ENCODE peak calls at places on chromosomes 11 and 22, in five cellular contexts. V is IMR-90, X is HepG2, E is SK-N-SH, L is GM12878. C is an unnamed sample.
A peak's percentile ranks its signal among the peaks of the same experiment; 100 is the strongest.

GRCh38 chr11:7417328-7417727 is 68.0 kb upstream of the OLFML1 start:
- DNase-seq in V (no peak), X (no peak), E (no peak), L (no peak), C (no peak)

GRCh38 chr11:61890536-61891330 is 612 bp downstream of the FADS3 start:
- DNase-seq in V (peak; percentile 82), X (peak; percentile 56), E (peak; percentile 83), L (no peak), C (peak; percentile 67)

GRCh38 chr11:63767415-63768231 is 952 bp downstream of the ZFTA start:
- DNase-seq in V (peak; percentile 74), X (peak; percentile 49), E (peak; percentile 85), L (no peak), C (peak; percentile 65)

GRCh38 chr11:45543808-45544422 is 121.5 kb downstream of the CHST1 start:
- DNase-seq in V (peak; percentile 4), X (no peak), E (no peak), L (no peak), C (peak; percentile 47)

GRCh38 chr11:116533186-116533825 is 239.5 kb downstream of the BUD13 start:
- DNase-seq in V (no peak), X (no peak), E (peak; percentile 87), L (no peak), C (no peak)

GRCh38 chr11:128579790-128580504 is 7.4 kb downstream of the ETS1 start:
- DNase-seq in V (peak; percentile 79), X (no peak), E (no peak), L (no peak), C (no peak)

GRCh38 chr22:37340331-37341262 is 58.3 kb downstream of the CYTH4 start:
- DNase-seq in V (no peak), X (no peak), E (no peak), L (no peak), C (no peak)

GRCh38 chr11:20247540-20248138 is 87.4 kb upstream of the DBX1 start:
- DNase-seq in V (no peak), X (no peak), E (no peak), L (no peak), C (no peak)

GRCh38 chr11:114058871-114059277 is 637 bp upstream of the ZBTB16 start:
- DNase-seq in V (no peak), X (no peak), E (no peak), L (no peak), C (no peak)

GRCh38 chr11:47248664-47249377 is at the start of gene ACP2:
- DNase-seq in V (peak; percentile 87), X (peak; percentile 85), E (peak; percentile 89), L (peak; percentile 64), C (peak; percentile 84)

GRCh38 chr22:19120829-19121630 is 1.2 kb downstream of the DGCR2 start:
- DNase-seq in V (peak; percentile 33), X (peak; percentile 63), E (no peak), L (no peak), C (peak; percentile 82)

GRCh38 chr22:49239264-49240015 is 588.2 kb downstream of the BRD1 start:
- DNase-seq in V (no peak), X (no peak), E (no peak), L (no peak), C (no peak)

GRCh38 chr22:24444729-24445466 is 17.5 kb downstream of the ADORA2A start:
- DNase-seq in V (no peak), X (no peak), E (peak; percentile 61), L (no peak), C (no peak)

GRCh38 chr11:96075532-96075959 is 151.6 kb upstream of the MTMR2 start:
- DNase-seq in V (peak; percentile 23), X (no peak), E (no peak), L (peak; percentile 74), C (no peak)

GRCh38 chr22:48779661-48780596 is 1047.7 kb downstream of the BRD1 start:
- DNase-seq in V (no peak), X (no peak), E (no peak), L (no peak), C (no peak)

GRCh38 chr22:38941488-38941987 is 15.9 kb upstream of the APOBEC3A start:
- DNase-seq in V (no peak), X (no peak), E (no peak), L (peak; percentile 88), C (no peak)

GRCh38 chr22:48258841-48259240 is 1496.4 kb downstream of the TBC1D22A start:
- DNase-seq in V (no peak), X (no peak), E (no peak), L (no peak), C (no peak)

GRCh38 chr11:19967796-19968195 is 192.5 kb downstream of the DBX1 start:
- DNase-seq in V (no peak), X (no peak), E (no peak), L (no peak), C (no peak)

GRCh38 chr22:17628304-17629166 is at the start of gene ATP6V1E1:
- DNase-seq in V (peak; percentile 96), X (peak; percentile 94), E (peak; percentile 95), L (peak; percentile 88), C (peak; percentile 99)

GRCh38 chr11:49202287-49202976 is 6.0 kb downstream of the FOLH1 start:
- DNase-seq in V (no peak), X (no peak), E (no peak), L (no peak), C (no peak)

GRCh38 chr11:68735626-68736025 is 15.7 kb downstream of the TESMIN start:
- DNase-seq in V (no peak), X (no peak), E (no peak), L (no peak), C (no peak)

GRCh38 chr11:62984451-62984991 is at the start of gene SLC22A6:
- DNase-seq in V (no peak), X (no peak), E (no peak), L (no peak), C (no peak)

GRCh38 chr22:49448546-49448945 is 379.1 kb downstream of the BRD1 start:
- DNase-seq in V (no peak), X (no peak), E (no peak), L (no peak), C (no peak)

GRCh38 chr11:33135216-33135615 is 26.1 kb downstream of the CSTF3 start:
- DNase-seq in V (peak; percentile 85), X (no peak), E (no peak), L (no peak), C (no peak)

GRCh38 chr11:62680825-62681240 is 2.0 kb upstream of the UBXN1 start:
- DNase-seq in V (peak; percentile 87), X (peak; percentile 80), E (peak; percentile 71), L (no peak), C (peak; percentile 38)

GRCh38 chr11:15893080-15893492 is 463.3 kb downstream of the SOX6 start:
- DNase-seq in V (peak; percentile 89), X (no peak), E (peak; percentile 50), L (no peak), C (no peak)

GRCh38 chr11:6654281-6655019 is 1.2 kb downstream of the DCHS1 start:
- DNase-seq in V (no peak), X (peak; percentile 57), E (peak; percentile 52), L (no peak), C (no peak)

GRCh38 chr11:32172771-32173170 is 81.9 kb downstream of the RCN1 start:
- DNase-seq in V (peak; percentile 4), X (no peak), E (no peak), L (no peak), C (no peak)

GRCh38 chr22:23812378-23812777 is 25.6 kb downstream of the SMARCB1 start:
- DNase-seq in V (no peak), X (no peak), E (no peak), L (no peak), C (no peak)

GRCh38 chr22:24200616-24201212 is 19.4 kb downstream of the SUSD2 start:
- DNase-seq in V (peak; percentile 51), X (peak; percentile 86), E (peak; percentile 6), L (no peak), C (no peak)

GRCh38 chr11:93626038-93626437 is 35.4 kb upstream of the CEP295 start:
- DNase-seq in V (no peak), X (no peak), E (no peak), L (no peak), C (no peak)

GRCh38 chr22:29251981-29252978 is 15.5 kb downstream of the RHBDD3 start:
- DNase-seq in V (no peak), X (no peak), E (peak; percentile 15), L (no peak), C (peak; percentile 3)

GRCh38 chr11:118921929-118922744 is 3.6 kb downstream of the BCL9L start:
- DNase-seq in V (peak; percentile 56), X (peak; percentile 80), E (peak; percentile 80), L (no peak), C (no peak)
- TF ChIP-seq MXI1 in V (peak; percentile 38), X (no peak), E (peak; percentile 56), L (no peak), C (no peak)

GRCh38 chr11:78731008-78731407 is 156.3 kb upstream of the NARS2 start:
- DNase-seq in V (no peak), X (peak; percentile 9), E (no peak), L (no peak), C (no peak)
- TF ChIP-seq MXI1 in V (no peak), X (no peak), E (no peak), L (no peak), C (no peak)

DNA sequence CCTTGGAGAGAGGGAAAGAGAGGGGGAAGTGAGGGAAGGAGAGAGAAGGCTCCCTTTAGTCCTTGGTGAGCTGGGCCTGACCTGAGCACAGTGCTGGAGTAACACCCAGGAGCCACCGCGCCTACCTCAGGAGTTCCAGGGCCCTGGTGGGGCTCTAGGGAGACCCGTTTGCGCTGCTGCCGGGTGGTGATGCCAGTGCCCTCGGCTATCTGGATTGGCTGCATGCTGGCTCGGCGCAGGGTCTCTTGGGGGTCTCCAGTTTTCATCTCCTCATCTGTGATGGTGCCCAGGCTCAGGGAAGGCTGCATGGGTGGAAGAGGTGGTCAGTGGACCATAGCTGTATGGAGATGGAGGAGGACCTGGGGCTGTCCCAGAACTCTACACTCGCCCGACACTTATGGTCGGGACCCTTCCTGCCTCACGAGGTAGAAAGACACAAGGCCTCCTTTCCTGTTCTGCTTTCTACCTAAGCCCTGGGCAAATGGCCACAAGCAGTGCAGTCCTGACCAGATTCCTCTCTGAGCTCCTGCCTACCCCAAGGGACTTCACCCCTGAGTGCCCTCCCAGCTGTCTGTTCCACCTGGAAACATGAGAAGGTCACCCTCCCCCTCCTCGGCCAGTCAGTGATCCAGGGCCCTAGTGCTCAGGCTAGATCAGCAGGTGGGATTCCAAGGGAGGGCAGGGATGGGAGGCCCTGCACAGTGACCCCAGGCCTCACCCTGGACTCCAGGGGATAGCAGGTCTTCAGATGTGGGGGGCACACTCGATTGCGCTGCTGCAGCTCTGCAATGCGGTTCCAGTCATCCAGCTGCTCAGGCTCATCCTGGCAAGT is 6.0 kb downstream of the IL18BP start:
- DNase-seq in V (no peak), X (no peak), E (no peak), L (no peak), C (no peak)
- TF ChIP-seq MXI1 in V (no peak), X (no peak), E (no peak), L (no peak), C (no peak)

DNA sequence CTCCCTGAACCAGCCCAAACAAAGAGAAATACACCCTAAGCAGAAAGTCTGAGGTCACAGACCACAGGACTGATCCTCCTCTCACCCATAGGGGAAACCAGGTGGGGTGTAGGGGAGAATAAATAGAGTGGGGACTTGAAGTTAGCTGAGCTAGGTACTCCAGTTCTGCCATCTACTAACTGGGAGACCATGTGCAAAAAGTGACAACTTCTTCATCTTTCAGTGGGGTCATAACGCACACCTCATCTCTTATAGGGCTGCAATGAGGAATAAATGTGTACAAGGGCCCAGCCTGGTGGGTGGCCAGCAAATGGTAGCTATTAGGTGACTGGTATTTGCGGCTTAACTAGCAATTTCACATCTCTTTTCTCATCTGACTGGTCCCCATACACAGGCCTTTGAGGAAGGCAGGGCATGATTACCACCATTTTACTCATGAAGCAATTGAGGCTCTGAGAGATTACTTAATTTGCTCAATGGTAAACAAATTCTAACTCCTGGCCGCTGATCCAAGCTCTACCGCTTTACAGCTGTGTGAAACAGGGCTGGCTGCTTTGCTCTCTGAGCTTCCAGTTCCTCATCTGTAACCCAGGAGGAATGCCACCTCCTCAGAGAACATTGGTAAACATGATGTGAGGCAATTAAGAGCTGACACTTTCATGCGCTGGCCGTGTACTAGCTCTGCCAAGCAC is 16.6 kb downstream of the TBC1D10A start:
- DNase-seq in V (peak; percentile 72), X (no peak), E (no peak), L (peak; percentile 58), C (no peak)
- TF ChIP-seq MXI1 in V (no peak), X (no peak), E (no peak), L (peak; percentile 27), C (no peak)